ENCODE peak calls at places on chromosome 7, in eight cellular contexts. J, X, Y, W, M, I, V and E are unnamed samples.

GRCh38 chr7:127383123-127383835 is 9.2 kb downstream of the ZNF800 start:
- DNase-seq in J (no peak), X (no peak), Y (peak), W (no peak), M (peak), I (no peak), V (no peak), E (no peak)

GRCh38 chr7:66741706-66742053 is 1.1 kb downstream of the RABGEF1 start:
- DNase-seq in J (no peak), X (no peak), Y (no peak), W (no peak), M (no peak), I (no peak), V (no peak), E (peak)

GRCh38 chr7:123538189-123538714 is 3.9 kb upstream of the IQUB start:
- DNase-seq in J (no peak), X (peak), Y (peak), W (no peak), M (no peak), I (no peak), V (no peak), E (no peak)

GRCh38 chr7:19442016-19442785 is 266.6 kb downstream of the POLR1F start:
- DNase-seq in J (no peak), X (peak), Y (peak), W (no peak), M (peak), I (no peak), V (no peak), E (no peak)

GRCh38 chr7:30829476-30829875 is 58.3 kb downstream of the MINDY4 start:
- DNase-seq in J (no peak), X (no peak), Y (no peak), W (no peak), M (no peak), I (no peak), V (no peak), E (no peak)

GRCh38 chr7:101412976-101413375 is 50.3 kb downstream of the COL26A1 start:
- DNase-seq in J (no peak), X (no peak), Y (no peak), W (no peak), M (no peak), I (no peak), V (no peak), E (no peak)

GRCh38 chr7:103626776-103627175 is 180.8 kb upstream of the SLC26A5 start:
- DNase-seq in J (no peak), X (no peak), Y (no peak), W (no peak), M (no peak), I (no peak), V (no peak), E (no peak)

GRCh38 chr7:64655811-64656210 is 10.1 kb upstream of the ZNF107 start:
- DNase-seq in J (no peak), X (no peak), Y (no peak), W (no peak), M (no peak), I (no peak), V (no peak), E (no peak)

GRCh38 chr7:155198206-155198892 is 99.3 kb upstream of the INSIG1 start:
- DNase-seq in J (no peak), X (no peak), Y (no peak), W (no peak), M (no peak), I (no peak), V (no peak), E (no peak)

GRCh38 chr7:2357165-2357564 is 2.5 kb downstream of the EIF3B start:
- DNase-seq in J (no peak), X (no peak), Y (no peak), W (no peak), M (no peak), I (no peak), V (no peak), E (no peak)
- TF ChIP-seq POLR2A in J (no peak), X (no peak), Y (no peak), W (no peak), M (no peak), I (no peak), V (no peak), E (no peak)

GRCh38 chr7:12211054-12212050 is at the start of gene TMEM106B:
- DNase-seq in J (peak), X (peak), Y (peak), W (peak), M (peak), I (peak), V (peak), E (peak)
- TF ChIP-seq POLR2A in J (no peak), X (no peak), Y (peak), W (no peak), M (peak), I (peak), V (peak), E (peak)

GRCh38 chr7:2863461-2864066 is 19.5 kb upstream of the GNA12 start:
- DNase-seq in J (peak), X (peak), Y (no peak), W (peak), M (peak), I (peak), V (peak), E (peak)
- TF ChIP-seq POLR2A in J (no peak), X (peak), Y (peak), W (no peak), M (peak), I (peak), V (peak), E (peak)

GRCh38 chr7:82696631-82697030 is 253.1 kb upstream of the CACNA2D1 start:
- DNase-seq in J (no peak), X (no peak), Y (no peak), W (no peak), M (no peak), I (no peak), V (no peak), E (no peak)
- TF ChIP-seq POLR2A in J (no peak), X (no peak), Y (no peak), W (no peak), M (no peak), I (no peak), V (no peak), E (no peak)

GRCh38 chr7:56033671-56034432 is 17.4 kb downstream of the PSPH start:
- DNase-seq in J (no peak), X (peak), Y (peak), W (no peak), M (peak), I (peak), V (peak), E (peak)
- TF ChIP-seq POLR2A in J (no peak), X (no peak), Y (no peak), W (no peak), M (peak), I (no peak), V (no peak), E (no peak)